ENCODE peak calls at places on chromosomes 3 and 15, in six cellular contexts. D is IMR-90, B is H9, Z is H1, S is neuronal stem cell, F is mesenchymal stem cell. E is an unnamed sample.
A peak's percentile ranks its signal among the peaks of the same experiment; 100 is the strongest.

GRCh38 chr3:161415506-161416231 is 44.4 kb upstream of the SPTSSB start:
- DNase-seq in Z (no peak), S (no peak), B (no peak), D (peak; percentile 85), F (peak; percentile 66), E (no peak)

GRCh38 chr15:51307811-51308210 is 30.6 kb downstream of the CYP19A1 start:
- DNase-seq in B (no peak), F (no peak), Z (no peak), D (no peak), S (no peak), E (no peak)

GRCh38 chr3:127646501-127647046 is 17.6 kb downstream of the PODXL2 start:
- DNase-seq in D (no peak), F (no peak), Z (no peak), S (no peak), B (no peak), E (no peak)

GRCh38 chr3:189419022-189419421 is 212.2 kb upstream of the TP63 start:
- DNase-seq in B (no peak), Z (no peak), S (no peak), D (no peak), F (no peak), E (no peak)

GRCh38 chr15:35725353-35725752 is 179.4 kb upstream of the DPH6 start:
- DNase-seq in D (peak; percentile 88), S (no peak), B (no peak), Z (no peak), F (peak; percentile 68), E (no peak)

GRCh38 chr15:34147371-34148140 is 45.7 kb downstream of the PGBD4 start:
- DNase-seq in B (no peak), S (no peak), D (peak; percentile 24), Z (no peak), F (peak; percentile 17), E (no peak)

GRCh38 chr15:40925863-40926658 is 3.1 kb upstream of the DLL4 start:
- DNase-seq in B (peak; percentile 70), F (peak; percentile 61), D (no peak), S (no peak), Z (peak; percentile 81), E (no peak)

GRCh38 chr3:62051506-62051905 is 321.8 kb downstream of the FEZF2 start:
- DNase-seq in F (no peak), D (peak; percentile 24), S (no peak), Z (no peak), B (no peak), E (no peak)

GRCh38 chr3:23256741-23257435 is 53.8 kb downstream of the UBE2E2 start:
- DNase-seq in S (no peak), F (no peak), B (no peak), D (no peak), Z (no peak), E (peak; percentile 50)

GRCh38 chr15:45863881-45864580 is 229.2 kb downstream of the SQOR start:
- DNase-seq in B (no peak), S (no peak), Z (no peak), F (no peak), D (no peak), E (no peak)

GRCh38 chr15:39692464-39693327 is 89.9 kb downstream of the FSIP1 start:
- DNase-seq in Z (no peak), B (peak; percentile 35), S (peak; percentile 74), F (no peak), D (no peak), E (no peak)

GRCh38 chr3:123129052-123129451 is 62.2 kb downstream of the PDIA5 start:
- DNase-seq in B (no peak), Z (no peak), S (no peak), D (no peak), F (no peak), E (no peak)

GRCh38 chr15:34847598-34847997 is 52.2 kb upstream of the ACTC1 start:
- DNase-seq in B (no peak), S (no peak), Z (no peak), F (peak; percentile 25), D (no peak), E (peak; percentile 76)

GRCh38 chr15:84816694-84817460 is at the start of gene ALPK3:
- DNase-seq in D (no peak), F (peak; percentile 46), S (peak; percentile 33), Z (peak; percentile 85), B (peak; percentile 77), E (peak; percentile 54)

GRCh38 chr3:36166477-36166876 is 213.8 kb upstream of the STAC start:
- DNase-seq in Z (no peak), F (peak; percentile 8), D (no peak), B (no peak), S (no peak), E (peak; percentile 33)

GRCh38 chr15:73683624-73684536 is at the start of gene CD276:
- DNase-seq in B (peak; percentile 82), S (peak; percentile 80), F (peak; percentile 91), Z (peak; percentile 80), D (peak; percentile 64), E (peak; percentile 83)

GRCh38 chr3:8845641-8846040 is 76.2 kb upstream of the OXTR start:
- DNase-seq in S (no peak), D (peak; percentile 72), Z (no peak), B (no peak), F (peak; percentile 71), E (peak; percentile 75)

GRCh38 chr3:51962854-51963530 is 4.3 kb downstream of the PCBP4 start:
- DNase-seq in F (no peak), B (no peak), Z (no peak), D (peak; percentile 31), S (no peak), E (no peak)

GRCh38 chr3:107956991-107957467 is 133.8 kb downstream of the CD47 start:
- DNase-seq in S (no peak), B (no peak), Z (no peak), F (peak; percentile 3), D (peak; percentile 14), E (no peak)

GRCh38 chr3:132536442-132537153 is 60.5 kb upstream of the ACKR4 start:
- DNase-seq in B (no peak), F (peak; percentile 26), Z (no peak), S (no peak), D (peak; percentile 18), E (no peak)

GRCh38 chr15:42908538-42908937 is 12.0 kb downstream of the TTBK2 start:
- DNase-seq in S (no peak), B (no peak), D (no peak), F (no peak), Z (no peak), E (no peak)

GRCh38 chr15:67110958-67111864 is 45.8 kb downstream of the SMAD3 start:
- DNase-seq in S (no peak), F (peak; percentile 61), B (no peak), D (peak; percentile 54), Z (no peak), E (no peak)

GRCh38 chr15:74315626-74316025 is 51.8 kb downstream of the CYP11A1 start:
- DNase-seq in F (no peak), D (no peak), B (no peak), S (no peak), Z (no peak), E (no peak)

GRCh38 chr3:50245251-50245745 is 9.3 kb downstream of the GNAI2 start:
- DNase-seq in B (no peak), D (no peak), Z (peak; percentile 48), S (no peak), F (no peak), E (no peak)
- H3K4ac ChIP-seq in B (no peak overlapping the region), D (peak overlapping the region; percentile 91), Z (peak overlapping the region; percentile 6), S (no peak overlapping the region), F (peak overlapping the region; percentile 84), E (peak overlapping the region; percentile 66)

DNA sequence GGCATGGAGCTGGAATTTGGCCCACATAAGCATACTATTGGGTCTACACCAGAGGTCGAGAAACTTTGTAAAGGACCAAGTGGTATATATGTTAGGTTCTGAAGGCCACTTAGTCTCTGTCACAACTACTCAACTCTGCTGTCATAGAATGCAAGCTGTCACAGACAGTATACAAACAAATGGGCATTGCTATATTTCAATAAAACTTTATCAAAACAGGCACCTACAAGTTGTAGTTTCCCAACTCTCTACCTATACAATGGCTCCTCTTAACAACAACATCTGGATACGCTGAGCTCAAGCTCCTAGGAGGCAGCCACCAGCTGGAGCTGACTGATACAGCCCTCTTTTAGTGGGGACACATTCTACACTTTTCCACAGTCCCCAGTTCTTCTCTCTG is 15.7 kb upstream of the PRICKLE2 start:
- DNase-seq in B (no peak), S (no peak), F (no peak), Z (no peak), D (no peak), E (no peak)
- H2BK120ac ChIP-seq in B (no peak overlapping the region), S (no peak overlapping the region), F (no peak overlapping the region), Z (no peak overlapping the region), D (peak overlapping the region; percentile 45), E (no peak overlapping the region)

DNA sequence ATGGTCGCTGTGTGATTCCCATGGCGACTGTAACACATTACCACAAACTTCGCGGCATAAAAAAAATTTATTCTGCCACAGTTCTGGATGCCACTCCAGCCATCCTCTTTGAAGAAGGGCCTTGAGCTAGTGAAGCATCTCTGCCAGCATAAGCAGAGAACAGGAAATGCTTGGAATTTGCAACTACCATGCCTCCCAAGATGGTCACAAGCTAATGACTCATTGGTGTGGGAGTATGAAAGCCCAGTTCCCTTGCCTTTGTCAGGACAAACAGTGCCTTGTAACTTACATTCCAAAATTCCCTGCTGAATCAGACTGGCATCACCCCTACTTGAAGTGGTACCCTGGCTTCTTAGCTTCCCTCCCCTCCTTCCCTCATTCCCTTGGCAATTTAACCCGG is 129.7 kb downstream of the PROS1 start:
- DNase-seq in S (no peak), F (peak; percentile 76), Z (no peak), B (no peak), D (peak; percentile 76), E (peak; percentile 9)
- H3K14ac ChIP-seq in S (no peak overlapping the region), F (no peak overlapping the region), Z (no peak overlapping the region), B (no peak overlapping the region), D (no peak overlapping the region), E (no peak overlapping the region)

DNA sequence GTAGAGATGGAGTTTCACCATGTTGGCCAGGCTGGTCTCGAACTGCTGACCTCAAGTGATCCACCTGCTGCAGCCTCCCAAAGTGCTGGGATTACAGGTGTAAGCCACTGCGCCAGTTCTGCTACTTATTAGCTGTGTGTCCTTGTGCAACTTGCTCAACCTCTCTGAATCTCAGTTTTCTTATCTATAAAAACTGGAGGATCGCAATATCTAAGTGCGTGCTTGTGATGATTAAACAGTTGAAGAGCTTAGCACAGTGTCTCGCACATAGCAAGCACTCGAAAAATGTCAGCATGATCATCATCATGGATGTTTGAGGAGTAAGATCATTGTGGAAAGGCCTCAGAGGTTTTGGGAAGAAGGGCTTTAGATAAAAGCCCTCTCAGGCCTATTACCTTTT is 10.8 kb downstream of the CLCN2 start:
- DNase-seq in F (no peak), D (no peak), Z (no peak), S (no peak), B (no peak), E (peak; percentile 93)
- H3K4ac ChIP-seq in F (no peak overlapping the region), D (no peak overlapping the region), Z (no peak overlapping the region), S (no peak overlapping the region), B (no peak overlapping the region), E (no peak overlapping the region)

DNA sequence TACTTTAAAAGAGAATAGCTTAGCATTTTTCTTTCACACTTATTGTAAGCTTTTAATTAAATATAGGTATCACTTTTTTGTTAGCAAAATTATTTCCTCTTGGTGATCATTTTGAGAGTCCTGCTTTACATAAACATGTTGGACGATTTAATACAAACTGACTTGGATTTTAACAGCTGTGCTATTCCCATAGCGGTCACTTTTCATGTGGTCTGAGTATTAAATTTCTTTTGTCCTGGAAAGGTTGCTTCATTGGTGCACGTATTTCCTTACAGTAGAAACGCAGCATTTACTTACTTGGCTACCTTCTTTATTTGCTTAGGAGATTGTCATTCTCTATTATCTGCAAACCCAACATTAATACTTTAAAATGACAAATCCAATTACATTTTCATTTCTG is 109.4 kb downstream of the ATG7 start:
- DNase-seq in D (peak; percentile 68), B (no peak), Z (no peak), S (no peak), F (no peak), E (no peak)
- H2BK120ac ChIP-seq in D (no peak overlapping the region), B (no peak overlapping the region), Z (no peak overlapping the region), S (no peak overlapping the region), F (no peak overlapping the region), E (no peak overlapping the region)